ENCODE peak calls at places on chromosome 21, in five cellular contexts. E is aorta; S is CD8-positive, alpha-beta memory T cell; J is AG09309; U is transverse colon. T is an unnamed sample.

GRCh38 chr21:40504825-40505224 is 342.1 kb downstream of the DSCAM start:
- DNase-seq in E (no peak), S (no peak), J (no peak), U (no peak), T (no peak)

GRCh38 chr21:45949928-45950739 is 31.4 kb upstream of the COL6A1 start:
- DNase-seq in E (no peak), S (no peak), J (no peak), U (no peak), T (no peak)

GRCh38 chr21:45465611-45466329 is 60.8 kb downstream of the COL18A1 start:
- DNase-seq in E (peak; percentile 46), S (no peak), J (no peak), U (no peak), T (no peak)

GRCh38 chr21:44834951-44835646 is 17.2 kb upstream of the SUMO3 start:
- DNase-seq in E (no peak), S (no peak), J (no peak), U (peak; percentile 38), T (no peak)

GRCh38 chr21:17257784-17258183 is 255.1 kb upstream of the CXADR start:
- DNase-seq in E (no peak), S (no peak), J (no peak), U (no peak), T (no peak)

GRCh38 chr21:46079357-46080170 is 18.3 kb upstream of the COL6A2 start:
- DNase-seq in E (peak; percentile 73), S (no peak), J (peak; percentile 94), U (no peak), T (peak; percentile 76)

GRCh38 chr21:44892536-44893277 is 19.2 kb upstream of the PTTG1IP start:
- DNase-seq in E (peak; percentile 81), S (peak; percentile 67), J (no peak), U (peak; percentile 74), T (no peak)

GRCh38 chr21:27476696-27477095 is 509.8 kb upstream of the ADAMTS5 start:
- DNase-seq in E (no peak), S (no peak), J (peak; percentile 43), U (no peak), T (peak; percentile 19)

GRCh38 chr21:15706686-15707085 is 23.1 kb upstream of the USP25 start:
- DNase-seq in E (no peak), S (no peak), J (peak; percentile 75), U (peak; percentile 23), T (peak; percentile 80)

GRCh38 chr21:15409031-15409430 is 320.8 kb upstream of the USP25 start:
- DNase-seq in E (no peak), S (no peak), J (no peak), U (no peak), T (no peak)

GRCh38 chr21:15908187-15908586 is 178.4 kb downstream of the USP25 start:
- DNase-seq in E (no peak), S (no peak), J (no peak), U (no peak), T (no peak)

GRCh38 chr21:42654913-42655796 is 1.7 kb downstream of the PDE9A start:
- DNase-seq in E (no peak), S (no peak), J (no peak), U (peak; percentile 65), T (no peak)

GRCh38 chr21:42657676-42658319 is 4.4 kb downstream of the PDE9A start:
- DNase-seq in E (peak; percentile 35), S (no peak), J (no peak), U (no peak), T (no peak)

GRCh38 chr21:42654179-42654912 is 925 bp downstream of the PDE9A start:
- DNase-seq in E (peak; percentile 40), S (no peak), J (no peak), U (no peak), T (no peak)

GRCh38 chr21:42656872-42657271 is 3.5 kb downstream of the PDE9A start:
- DNase-seq in E (no peak), S (no peak), J (no peak), U (no peak), T (no peak)

DNA sequence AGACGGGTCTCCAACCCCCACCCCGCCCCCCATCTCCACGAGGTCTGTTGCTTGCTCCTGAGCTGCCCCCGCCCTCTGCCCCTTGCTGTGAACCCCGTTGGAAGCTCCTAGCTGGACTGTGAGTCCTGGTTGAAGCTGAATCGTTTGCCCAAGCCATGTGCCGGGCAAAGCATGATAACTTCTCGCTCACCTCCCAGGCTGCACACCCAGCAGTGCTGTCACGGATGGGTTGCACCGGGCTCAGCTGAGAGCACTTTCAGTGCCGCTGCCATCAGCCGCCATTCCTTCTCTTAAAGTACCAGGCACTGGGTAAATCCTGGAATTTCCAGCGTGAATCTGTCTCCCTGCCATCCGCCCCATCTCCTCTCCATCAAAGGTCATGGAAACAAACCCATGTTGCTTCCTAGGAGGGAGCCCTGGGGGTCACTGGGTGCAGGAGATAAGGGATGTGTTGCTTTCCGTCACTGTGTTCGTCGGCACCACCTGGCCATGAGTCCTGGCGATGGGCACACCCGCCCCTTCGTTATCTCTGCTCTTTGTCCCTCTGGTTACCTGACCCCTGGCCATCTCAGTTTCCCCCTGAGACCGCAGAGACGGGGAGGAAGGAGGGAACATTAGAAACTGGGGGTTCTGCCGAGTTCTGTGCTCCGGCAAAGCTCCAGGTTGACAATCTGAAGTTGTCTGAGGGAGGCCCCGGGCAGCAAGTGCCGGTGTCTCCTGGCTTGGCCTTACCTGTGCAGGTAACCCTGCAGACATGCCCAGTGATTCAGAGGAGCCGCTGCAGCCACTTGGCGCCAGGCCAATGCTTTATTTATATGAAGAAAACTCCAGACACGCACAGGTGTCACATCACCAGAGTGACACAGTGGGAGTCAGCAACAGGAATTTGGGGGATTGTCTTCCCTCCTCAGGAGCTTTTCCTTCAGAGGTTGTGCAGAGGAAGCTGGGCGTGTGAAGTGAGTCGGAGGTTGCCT is 2.7 kb downstream of the PDE9A start:
- DNase-seq in E (no peak), S (no peak), J (no peak), U (peak; percentile 68), T (no peak)
- H3K4me3 ChIP-seq in E (no peak overlapping the region), S (no peak overlapping the region), J (no peak overlapping the region), U (peak overlapping the region; percentile 7), T (no peak overlapping the region)

DNA sequence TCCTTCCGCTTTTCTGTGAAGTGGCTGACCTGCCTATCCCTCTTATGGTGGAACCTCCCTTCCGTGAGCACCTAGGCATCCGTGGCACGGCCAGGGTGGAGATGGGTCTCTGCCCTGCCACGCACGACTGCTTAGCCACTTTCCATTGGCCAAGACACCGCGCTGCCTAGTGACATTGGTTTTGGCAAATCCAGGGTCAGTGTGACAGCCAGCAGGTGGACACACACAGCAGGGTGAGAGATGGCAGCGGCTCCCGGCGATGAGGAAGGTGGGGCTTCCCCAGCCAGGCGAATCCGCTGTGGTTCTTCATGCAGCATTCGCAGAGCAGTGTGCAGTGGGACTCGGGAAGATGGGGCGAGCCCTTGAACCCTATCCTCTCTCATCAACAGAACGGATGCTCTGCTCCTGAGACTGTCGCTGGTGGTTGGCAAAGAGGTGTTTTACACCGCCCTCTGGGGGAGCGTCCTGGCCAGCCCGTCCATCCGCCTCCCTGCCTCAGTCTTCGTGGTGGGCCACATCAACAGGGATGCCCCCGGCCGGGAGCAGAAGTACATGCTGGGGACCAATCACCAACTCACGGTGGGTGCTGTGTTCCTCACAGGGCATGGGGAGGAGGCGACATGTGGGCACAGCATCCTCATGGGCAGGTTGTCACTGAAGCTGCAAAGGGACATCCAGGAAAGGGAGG is 51.8 kb downstream of the DOP1B start:
- DNase-seq in E (no peak), S (no peak), J (no peak), U (no peak), T (no peak)
- H3K4me3 ChIP-seq in E (no peak overlapping the region), S (no peak overlapping the region), J (no peak overlapping the region), U (no peak overlapping the region), T (no peak overlapping the region)

GRCh38 chr21:26125433-26126167 is 45.0 kb downstream of the APP start:
- DNase-seq in E (no peak), S (no peak), J (no peak), U (no peak), T (no peak)

GRCh38 chr21:26127918-26128317 is 42.7 kb downstream of the APP start:
- DNase-seq in E (no peak), S (no peak), J (no peak), U (no peak), T (no peak)

GRCh38 chr21:26126168-26126553 is 44.4 kb downstream of the APP start:
- DNase-seq in E (no peak), S (no peak), J (no peak), U (no peak), T (no peak)

GRCh38 chr21:26124896-26125295 is 45.7 kb downstream of the APP start:
- DNase-seq in E (no peak), S (no peak), J (no peak), U (no peak), T (no peak)

GRCh38 chr21:26127073-26127814 is 43.3 kb downstream of the APP start:
- DNase-seq in E (no peak), S (no peak), J (no peak), U (no peak), T (no peak)
- H3K4me3 ChIP-seq in E (no peak overlapping the region), S (no peak overlapping the region), J (no peak overlapping the region), U (no peak overlapping the region), T (no peak overlapping the region)

DNA sequence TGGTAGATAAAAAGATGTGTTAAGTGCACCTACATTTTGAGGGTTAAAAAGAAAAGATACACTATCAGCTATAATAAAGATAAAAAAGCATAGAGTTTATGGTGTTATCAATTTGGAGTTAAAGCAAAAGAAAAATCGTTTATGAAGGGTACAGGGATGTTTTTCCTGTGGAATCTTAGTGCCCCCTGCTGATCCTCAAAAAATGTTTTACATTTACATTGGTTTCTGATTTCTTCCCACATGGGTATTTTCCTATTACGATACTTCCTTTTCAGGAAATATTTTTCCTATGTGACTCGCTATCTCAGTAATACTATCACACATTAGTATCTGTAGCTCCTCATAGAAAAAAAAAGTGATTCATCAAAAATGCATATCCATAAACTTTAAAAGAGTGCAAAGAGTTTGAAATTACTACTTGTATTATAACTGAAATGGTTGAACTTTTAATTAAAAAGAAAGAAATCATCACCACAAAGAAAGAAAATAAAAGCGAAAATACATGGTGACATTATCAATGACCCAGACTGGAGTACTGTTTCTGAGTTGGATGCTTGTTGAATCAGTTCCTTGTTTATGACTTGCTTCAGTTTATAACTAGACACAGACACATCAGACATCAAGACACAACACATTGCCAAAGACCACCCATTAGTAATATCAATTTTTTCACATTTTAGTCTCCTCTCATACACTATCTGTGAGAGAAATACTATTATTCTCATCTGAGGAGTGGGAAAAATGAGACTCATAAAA is 293.2 kb downstream of the MRPL39 start:
- DNase-seq in E (no peak), S (no peak), J (no peak), U (no peak), T (no peak)
- H3K4me3 ChIP-seq in E (no peak overlapping the region), S (no peak overlapping the region), J (no peak overlapping the region), U (no peak overlapping the region), T (no peak overlapping the region)

DNA sequence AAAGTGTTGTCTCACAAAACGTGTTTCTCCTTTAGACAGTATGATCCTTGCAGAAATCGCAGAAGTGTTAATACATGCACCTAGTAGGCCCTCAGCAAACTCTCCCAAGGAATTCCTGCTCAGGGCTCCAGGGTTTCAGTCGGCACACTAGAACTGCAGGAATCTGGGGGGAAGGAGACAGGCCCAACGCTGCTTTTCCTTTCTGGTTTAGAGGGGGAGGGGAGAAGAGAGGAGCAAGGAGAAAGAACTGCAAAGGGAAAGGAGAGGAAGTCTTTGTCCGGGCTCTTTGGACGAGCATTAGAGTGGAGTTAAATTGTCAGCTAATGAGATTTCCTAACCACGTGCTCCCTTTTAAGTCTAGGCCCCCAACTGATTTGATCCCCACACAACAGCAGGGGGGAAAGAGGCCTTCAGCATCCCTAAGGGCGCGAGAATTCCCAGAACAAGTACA is 103.7 kb upstream of the SOD1 start:
- DNase-seq in E (no peak), S (no peak), J (no peak), U (no peak), T (no peak)
- H3K4me3 ChIP-seq in E (no peak overlapping the region), S (no peak overlapping the region), J (no peak overlapping the region), U (no peak overlapping the region), T (no peak overlapping the region)